ENCODE peak calls at places on chromosomes 13 and 19, in four cellular contexts. G, I, K and Q are unnamed samples.

GRCh38 chr19:54186351-54186750 is 3.0 kb downstream of the MBOAT7 start:
- DNase-seq in G (no peak), I (no peak), K (no peak), Q (no peak)

GRCh38 chr19:55676889-55677505 is 2.0 kb downstream of the EPN1 start:
- DNase-seq in G (no peak), I (no peak), K (no peak), Q (no peak)

GRCh38 chr19:50777830-50778303 is 7.6 kb downstream of the GPR32 start:
- DNase-seq in G (no peak), I (no peak), K (no peak), Q (no peak)

GRCh38 chr19:7010722-7011593 is 10.3 kb downstream of the MBD3L2B start:
- DNase-seq in G (no peak), I (no peak), K (no peak), Q (no peak)

GRCh38 chr13:29801102-29801501 is 49.3 kb downstream of the UBL3 start:
- DNase-seq in G (no peak), I (no peak), K (no peak), Q (no peak)

GRCh38 chr19:32599736-32600157 is 18.8 kb downstream of the PDCD5 start:
- DNase-seq in G (peak), I (no peak), K (peak), Q (no peak)

GRCh38 chr13:26718872-26719271 is 41.7 kb downstream of the GPR12 start:
- DNase-seq in G (no peak), I (no peak), K (no peak), Q (no peak)

GRCh38 chr19:3366104-3366760 is at the start of gene NFIC:
- DNase-seq in G (peak), I (no peak), K (peak), Q (no peak)

GRCh38 chr13:19862511-19863313 is 737 bp downstream of the ZMYM5 start:
- DNase-seq in G (peak), I (peak), K (no peak), Q (peak)

GRCh38 chr19:491146-491741 is 5.0 kb upstream of the MADCAM1 start:
- DNase-seq in G (no peak), I (no peak), K (no peak), Q (no peak)

GRCh38 chr13:94481966-94482365 is 2.5 kb upstream of the DCT start:
- DNase-seq in G (no peak), I (no peak), K (peak), Q (no peak)

GRCh38 chr19:55300821-55301458 is 17.1 kb downstream of the BRSK1 start:
- DNase-seq in G (no peak), I (no peak), K (no peak), Q (no peak)

GRCh38 chr19:34733266-34733825 is 697 bp upstream of the ZNF181 start:
- DNase-seq in G (no peak), I (no peak), K (no peak), Q (no peak)

GRCh38 chr13:30299746-30300145 is 7.6 kb downstream of the KATNAL1 start:
- DNase-seq in G (no peak), I (no peak), K (no peak), Q (no peak)

GRCh38 chr13:40175639-40176038 is 490.8 kb downstream of the FOXO1 start:
- DNase-seq in G (no peak), I (no peak), K (no peak), Q (no peak)

GRCh38 chr13:38752726-38753125 is 65.8 kb downstream of the FREM2 start:
- DNase-seq in G (no peak), I (no peak), K (no peak), Q (no peak)